ENCODE peak calls at places on chromosomes 12 and 14, in eight cellular contexts. Y is astrocyte of the cerebellum; U is CD8-positive, alpha-beta T cell; Z is HFF-Myc; B is mammary epithelial cell; N is OCI-LY7; O is lower lobe of right lung; P is left ventricle myocardium inferior. J is an unnamed sample.

GRCh38 chr12:92304335-92305066 is 158.9 kb upstream of the BTG1 start:
- DNase-seq in Y (no peak), U (no peak), Z (no peak), B (no peak), N (no peak), O (no peak), P (no peak), J (no peak)

GRCh38 chr12:12718853-12719252 is 1.7 kb downstream of the CDKN1B start:
- DNase-seq in Y (no peak), U (no peak), Z (no peak), B (peak; percentile 38), N (peak; percentile 58), O (no peak), P (no peak), J (peak; percentile 34)

GRCh38 chr14:71541271-71541670 is 391.0 kb upstream of the RGS6 start:
- DNase-seq in Y (no peak), U (no peak), Z (no peak), B (no peak), N (no peak), O (no peak), P (no peak), J (no peak)

GRCh38 chr12:39145175-39145999 is 240.0 kb upstream of the CPNE8 start:
- DNase-seq in Y (peak; percentile 5), U (no peak), Z (no peak), B (peak; percentile 36), N (no peak), O (peak; percentile 61), P (peak; percentile 37), J (peak; percentile 61)

GRCh38 chr12:5185435-5186069 is 141.9 kb downstream of the KCNA5 start:
- DNase-seq in Y (no peak), U (no peak), Z (no peak), B (no peak), N (no peak), O (no peak), P (no peak), J (no peak)

GRCh38 chr14:30214456-30215090 is 286.9 kb upstream of the PRKD1 start:
- DNase-seq in Y (peak; percentile 76), U (no peak), Z (peak; percentile 35), B (peak; percentile 55), N (peak; percentile 47), O (no peak), P (no peak), J (peak; percentile 76)

GRCh38 chr12:121033625-121034349 is 5.3 kb downstream of the OASL start:
- DNase-seq in Y (no peak), U (peak; percentile 49), Z (no peak), B (peak; percentile 92), N (no peak), O (peak; percentile 43), P (no peak), J (peak; percentile 90)

GRCh38 chr12:108694812-108695278 is 36.5 kb downstream of the CORO1C start:
- DNase-seq in Y (no peak), U (no peak), Z (no peak), B (peak; percentile 74), N (no peak), O (no peak), P (no peak), J (peak; percentile 86)

GRCh38 chr12:22312336-22312735 is 22.2 kb downstream of the ST8SIA1 start:
- DNase-seq in Y (peak; percentile 72), U (no peak), Z (no peak), B (peak; percentile 97), N (no peak), O (no peak), P (peak; percentile 53), J (peak; percentile 78)

GRCh38 chr12:110282343-110282860 is 1.4 kb downstream of the ATP2A2 start:
- DNase-seq in Y (no peak), U (no peak), Z (no peak), B (no peak), N (peak; percentile 18), O (no peak), P (no peak), J (no peak)

GRCh38 chr14:67514650-67515385 is 18.3 kb upstream of the PLEKHH1 start:
- DNase-seq in Y (no peak), U (peak; percentile 15), Z (no peak), B (no peak), N (peak; percentile 60), O (peak; percentile 65), P (peak; percentile 36), J (peak; percentile 28)

GRCh38 chr14:105880616-105881015 is 354.2 kb downstream of the TMEM121 start:
- DNase-seq in Y (no peak), U (no peak), Z (no peak), B (no peak), N (no peak), O (peak; percentile 42), P (no peak), J (no peak)

GRCh38 chr14:75399819-75400678 is 27.8 kb upstream of the JDP2 start:
- DNase-seq in Y (no peak), U (no peak), Z (no peak), B (peak; percentile 86), N (no peak), O (peak; percentile 92), P (peak; percentile 90), J (peak; percentile 98)

DNA sequence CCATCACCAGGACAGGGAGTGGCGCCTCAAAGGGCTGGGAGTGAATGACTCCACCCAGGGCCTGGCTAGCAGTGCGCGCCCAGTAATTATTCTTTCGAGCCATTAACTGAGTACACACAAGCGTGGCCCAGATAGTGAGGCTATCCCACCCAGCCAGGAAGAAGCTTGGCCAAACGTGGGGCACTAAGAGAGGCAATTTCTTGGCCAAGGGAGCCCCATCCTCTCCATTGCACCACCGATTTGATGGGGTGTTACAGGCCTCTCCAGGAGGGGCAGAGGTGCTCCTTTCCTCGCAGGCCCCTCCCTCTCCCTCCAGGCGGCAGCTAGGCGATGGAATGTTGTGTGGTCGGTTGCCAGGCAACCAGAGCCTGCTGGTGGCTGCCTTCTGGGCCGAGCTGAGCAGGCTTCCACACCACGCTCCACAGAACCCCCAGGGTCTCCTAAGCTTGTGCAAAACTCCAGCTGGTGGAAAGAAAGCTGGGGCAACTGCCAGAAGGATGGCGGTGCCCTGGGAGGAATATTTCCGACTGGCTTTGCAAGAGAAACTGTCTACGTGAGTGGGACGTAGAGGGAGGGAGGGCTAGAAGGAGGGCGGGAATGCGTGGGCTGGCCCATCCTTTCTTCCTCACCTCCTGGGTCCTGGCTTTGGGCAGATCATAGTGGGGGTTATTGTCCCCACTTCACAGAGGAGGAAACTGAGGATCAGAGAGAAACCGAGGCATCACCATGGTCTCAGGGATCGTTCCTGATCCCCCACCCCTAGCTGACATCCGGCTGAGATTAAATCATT is at the start of gene CFAP73:
- DNase-seq in Y (peak; percentile 80), U (no peak), Z (peak; percentile 72), B (peak; percentile 78), N (no peak), O (peak; percentile 72), P (peak; percentile 59), J (peak; percentile 71)
- TF ChIP-seq CTCF in Y (no peak), U (no peak), Z (no peak), B (no peak), N (no peak), O (no peak), P (no peak), J (no peak)

GRCh38 chr12:67669925-67670631 is 21.5 kb downstream of the DYRK2 start:
- DNase-seq in Y (no peak), U (no peak), Z (peak; percentile 65), B (no peak), N (no peak), O (no peak), P (no peak), J (no peak)

GRCh38 chr12:67669217-67669924 is 20.8 kb downstream of the DYRK2 start:
- DNase-seq in Y (no peak), U (no peak), Z (no peak), B (no peak), N (no peak), O (no peak), P (no peak), J (no peak)

GRCh38 chr12:67671419-67671818 is 22.9 kb downstream of the DYRK2 start:
- DNase-seq in Y (no peak), U (no peak), Z (no peak), B (no peak), N (no peak), O (no peak), P (no peak), J (no peak)

GRCh38 chr12:67674417-67674816 is 25.9 kb downstream of the DYRK2 start:
- DNase-seq in Y (no peak), U (no peak), Z (no peak), B (no peak), N (no peak), O (no peak), P (no peak), J (no peak)

DNA sequence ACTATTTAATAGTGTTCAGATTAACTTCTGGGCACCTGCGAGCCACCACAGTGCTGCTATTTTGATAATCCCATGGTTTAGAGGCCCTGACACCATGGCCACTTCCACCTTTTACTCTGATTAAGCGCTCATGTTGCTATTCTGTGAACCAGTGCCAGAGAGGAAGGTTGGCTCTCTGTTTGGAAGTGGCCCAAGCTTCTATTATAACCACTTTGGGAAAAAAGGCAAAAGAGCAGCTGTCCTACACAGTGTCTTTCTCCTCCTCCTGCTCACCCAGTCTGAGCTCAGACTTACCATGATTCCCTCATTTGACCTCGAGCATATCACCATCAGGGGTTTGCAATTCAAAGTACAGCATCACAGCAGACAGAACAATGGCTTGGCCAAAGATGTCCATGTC is 23.3 kb downstream of the DYRK2 start:
- DNase-seq in Y (no peak), U (no peak), Z (no peak), B (no peak), N (no peak), O (no peak), P (no peak), J (no peak)
- H3K4me3 ChIP-seq in Y (no peak overlapping the region), U (no peak overlapping the region), Z (no peak overlapping the region), B (no peak overlapping the region), N (no peak overlapping the region), O (no peak overlapping the region), P (no peak overlapping the region), J (no peak overlapping the region)

GRCh38 chr12:19886805-19887105 is 447.5 kb downstream of the AEBP2 start:
- DNase-seq in Y (no peak), U (no peak), Z (no peak), B (no peak), N (no peak), O (no peak), P (no peak), J (no peak)

GRCh38 chr12:19884081-19884480 is 444.8 kb downstream of the AEBP2 start:
- DNase-seq in Y (no peak), U (no peak), Z (no peak), B (no peak), N (no peak), O (no peak), P (no peak), J (no peak)

GRCh38 chr12:19885092-19885813 is 446.0 kb downstream of the AEBP2 start:
- DNase-seq in Y (peak; percentile 62), U (no peak), Z (no peak), B (no peak), N (no peak), O (no peak), P (no peak), J (no peak)

GRCh38 chr12:19882418-19882817 is 443.1 kb downstream of the AEBP2 start:
- DNase-seq in Y (no peak), U (no peak), Z (no peak), B (no peak), N (no peak), O (no peak), P (no peak), J (no peak)

GRCh38 chr12:19885987-19886804 is 446.9 kb downstream of the AEBP2 start:
- DNase-seq in Y (no peak), U (no peak), Z (no peak), B (no peak), N (no peak), O (no peak), P (no peak), J (no peak)
- TF ChIP-seq CTCF in Y (no peak), U (no peak), Z (no peak), B (no peak), N (no peak), O (no peak), P (no peak), J (no peak)

GRCh38 chr12:26629864-26630263 is 203.1 kb downstream of the ITPR2 start:
- DNase-seq in Y (no peak), U (no peak), Z (no peak), B (no peak), N (no peak), O (no peak), P (no peak), J (no peak)
- H3K4me3 ChIP-seq in Y (no peak overlapping the region), U (no peak overlapping the region), Z (no peak overlapping the region), B (no peak overlapping the region), N (no peak overlapping the region), O (no peak overlapping the region), P (no peak overlapping the region), J (no peak overlapping the region)

J was measured in epithelial cell of esophagus.